ENCODE peak calls at places on chromosomes 12 and 14, in six cellular contexts. Q is RWPE1, Y is mammary epithelial cell, O is WTC11, A is heart right ventricle, N is GM13977. R is an unnamed sample.

GRCh38 chr14:75247286-75247922 is 31.2 kb upstream of the FOS start:
- DNase-seq in Q (no peak), A (no peak), Y (no peak), O (no peak), N (peak), R (no peak)

GRCh38 chr14:90726656-90727055 is 89.6 kb downstream of the TTC7B start:
- DNase-seq in N (no peak), Y (peak), O (peak), A (no peak), Q (peak), R (peak)

GRCh38 chr12:97250483-97250882 is 212.1 kb upstream of the RMST start:
- DNase-seq in Q (no peak), O (no peak), N (no peak), Y (no peak), A (no peak), R (no peak)

GRCh38 chr12:6341439-6342139 is at the start of gene TNFRSF1A:
- DNase-seq in Q (peak), A (peak), O (no peak), Y (peak), N (peak), R (peak)

GRCh38 chr14:70770490-70770889 is 38.8 kb downstream of the MAP3K9 start:
- DNase-seq in A (no peak), N (no peak), O (no peak), Y (peak), Q (peak), R (peak)

GRCh38 chr14:53247596-53248370 is 94.7 kb upstream of the DDHD1 start:
- DNase-seq in O (no peak), Q (no peak), A (no peak), N (no peak), Y (no peak), R (no peak)

GRCh38 chr12:47356129-47356622 is 276.4 kb upstream of the AMIGO2 start:
- DNase-seq in N (peak), Y (no peak), A (no peak), Q (no peak), O (no peak), R (no peak)

GRCh38 chr14:73234586-73235394 is 2.5 kb upstream of the PAPLN start:
- DNase-seq in N (no peak), O (no peak), A (no peak), Y (no peak), Q (no peak), R (no peak)

GRCh38 chr14:77076118-77076631 is 21.9 kb upstream of the CIPC start:
- DNase-seq in Y (no peak), O (no peak), N (no peak), A (peak), Q (no peak), R (peak)

GRCh38 chr12:15984097-15984800 is 73.1 kb downstream of the DERA start:
- DNase-seq in O (no peak), A (no peak), Q (no peak), N (peak), Y (no peak), R (no peak)

GRCh38 chr12:124188059-124188458 is 106.8 kb upstream of the RFLNA start:
- DNase-seq in N (no peak), A (no peak), Y (no peak), Q (no peak), O (no peak), R (no peak)

DNA sequence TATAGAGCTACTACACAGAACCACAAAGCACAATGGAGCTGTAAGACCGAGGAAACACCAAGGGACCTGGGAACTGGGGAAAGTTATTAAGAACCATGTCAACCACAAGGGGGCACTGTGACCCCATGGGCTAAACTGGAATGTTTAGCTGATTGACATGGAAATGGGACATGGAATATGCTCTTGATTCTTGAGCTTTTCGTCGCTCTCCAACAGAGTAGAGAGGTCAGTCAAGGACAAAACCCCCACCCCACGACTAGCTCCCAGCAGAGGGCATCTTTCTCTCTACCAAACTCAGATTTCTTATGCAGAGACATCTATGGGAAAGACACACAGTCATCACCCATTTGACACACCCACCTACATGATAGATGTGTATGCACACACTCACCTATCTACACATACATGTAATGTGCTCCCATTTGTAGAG is 10.1 kb downstream of the NDRG2 start:
- DNase-seq in O (peak), A (peak), Y (peak), Q (peak), N (peak), R (peak)
- TF ChIP-seq CTCF in O (peak), A (peak), Y (peak), Q (peak), N (peak), R (peak)

GRCh38 chr12:2360630-2361170 is 307.9 kb downstream of the CACNA1C start:
- DNase-seq in Q (no peak), A (no peak), Y (no peak), N (no peak), O (no peak), R (no peak)
- TF ChIP-seq CTCF in Q (no peak), A (peak), Y (peak), N (peak), O (peak), R (peak)

GRCh38 chr12:29148065-29148957 is 767 bp upstream of the FAR2 start:
- DNase-seq in O (peak), A (peak), Q (no peak), Y (peak), N (peak), R (peak)

GRCh38 chr12:29152223-29152868 is 3.3 kb downstream of the FAR2 start:
- DNase-seq in Q (no peak), N (peak), A (no peak), O (no peak), Y (no peak), R (no peak)

GRCh38 chr12:29146201-29146600 is 2.9 kb upstream of the FAR2 start:
- DNase-seq in A (no peak), Q (no peak), O (no peak), N (no peak), Y (no peak), R (no peak)

GRCh38 chr12:29149691-29150382 is 759 bp downstream of the FAR2 start:
- DNase-seq in A (no peak), N (peak), Q (no peak), O (peak), Y (no peak), R (no peak)

DNA sequence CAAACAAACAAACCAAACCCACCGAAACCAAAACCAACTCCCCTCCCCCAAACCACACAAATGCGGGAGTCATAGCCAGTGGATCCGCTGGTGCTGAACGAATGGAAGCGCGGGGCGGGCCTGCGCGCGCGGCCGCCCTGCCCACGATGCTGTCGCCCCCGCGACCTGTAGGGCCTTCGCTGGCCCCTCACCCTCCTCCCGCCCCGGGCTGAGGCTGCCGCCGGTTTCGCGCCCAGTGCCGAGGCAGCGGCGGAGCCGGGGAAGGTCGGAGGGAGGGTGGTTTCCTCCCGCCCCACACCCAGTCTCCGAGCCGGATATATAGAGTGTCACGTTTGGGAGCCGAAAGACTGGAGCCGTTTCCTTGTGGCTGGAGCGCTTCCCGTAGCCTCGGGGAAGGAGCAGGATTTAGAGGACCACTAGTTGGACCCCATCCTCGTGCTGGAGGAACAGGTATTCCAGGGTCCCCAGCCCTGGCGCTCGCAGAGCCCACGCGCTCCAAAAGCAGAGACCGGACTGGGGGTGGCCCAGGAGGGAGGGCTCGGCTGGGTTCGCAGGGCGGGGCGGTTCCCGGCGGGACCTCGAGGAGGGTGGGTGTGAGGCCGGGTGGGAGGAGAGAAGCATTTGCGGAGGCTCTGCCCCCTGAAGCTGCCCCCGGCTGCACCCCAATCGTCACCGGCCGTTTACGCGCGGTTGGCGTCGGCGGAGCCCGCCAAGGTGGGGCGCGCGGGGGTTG is at the start of gene FAR2:
- DNase-seq in Y (peak), N (peak), A (peak), O (peak), Q (no peak), R (peak)
- TF ChIP-seq CTCF in Y (no peak), N (no peak), A (no peak), O (no peak), Q (no peak), R (no peak)

GRCh38 chr12:58104443-58104842 is 163.1 kb downstream of the ATP23 start:
- DNase-seq in O (no peak), Y (no peak), N (no peak), A (peak), Q (no peak), R (no peak)

GRCh38 chr12:58106185-58106584 is 164.8 kb downstream of the ATP23 start:
- DNase-seq in Y (no peak), Q (no peak), N (no peak), O (no peak), A (no peak), R (no peak)

GRCh38 chr12:58099476-58099875 is 158.1 kb downstream of the ATP23 start:
- DNase-seq in Q (no peak), N (no peak), A (no peak), O (no peak), Y (no peak), R (no peak)

GRCh38 chr12:58105225-58106119 is 164.1 kb downstream of the ATP23 start:
- DNase-seq in O (no peak), A (no peak), Y (peak), Q (no peak), N (no peak), R (no peak)
- TF ChIP-seq CTCF in O (no peak), A (peak), Y (peak), Q (no peak), N (no peak), R (no peak)

DNA sequence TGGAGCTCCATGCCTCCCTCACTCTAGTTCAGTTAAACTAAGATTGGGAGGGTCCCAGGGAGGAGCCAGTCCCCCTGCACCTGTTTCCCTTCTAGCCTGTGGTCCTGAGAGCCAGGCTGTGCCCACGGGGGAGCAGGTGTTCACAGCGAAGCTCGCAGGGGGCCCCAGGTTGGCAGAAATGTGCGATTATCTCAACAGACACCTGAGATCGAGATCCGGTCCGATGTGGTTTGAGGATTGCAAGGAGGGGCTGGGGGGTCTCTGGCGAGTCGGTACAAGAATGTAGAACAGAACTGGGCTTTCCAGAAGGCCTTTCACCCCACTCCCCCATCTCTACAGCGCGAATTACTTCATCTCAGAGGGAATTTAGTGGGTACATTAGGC is 1539.8 kb upstream of the TMEM132C start:
- DNase-seq in A (no peak), Y (no peak), O (no peak), N (no peak), Q (no peak), R (no peak)
- TF ChIP-seq CTCF in A (no peak), Y (no peak), O (no peak), N (no peak), Q (no peak), R (no peak)

GRCh38 chr12:3328081-3328480 is 162.9 kb upstream of the PRMT8 start:
- DNase-seq in O (no peak), A (no peak), N (no peak), Q (no peak), Y (no peak), R (no peak)
- TF ChIP-seq CTCF in O (no peak), A (no peak), N (no peak), Q (no peak), Y (no peak), R (no peak)

DNA sequence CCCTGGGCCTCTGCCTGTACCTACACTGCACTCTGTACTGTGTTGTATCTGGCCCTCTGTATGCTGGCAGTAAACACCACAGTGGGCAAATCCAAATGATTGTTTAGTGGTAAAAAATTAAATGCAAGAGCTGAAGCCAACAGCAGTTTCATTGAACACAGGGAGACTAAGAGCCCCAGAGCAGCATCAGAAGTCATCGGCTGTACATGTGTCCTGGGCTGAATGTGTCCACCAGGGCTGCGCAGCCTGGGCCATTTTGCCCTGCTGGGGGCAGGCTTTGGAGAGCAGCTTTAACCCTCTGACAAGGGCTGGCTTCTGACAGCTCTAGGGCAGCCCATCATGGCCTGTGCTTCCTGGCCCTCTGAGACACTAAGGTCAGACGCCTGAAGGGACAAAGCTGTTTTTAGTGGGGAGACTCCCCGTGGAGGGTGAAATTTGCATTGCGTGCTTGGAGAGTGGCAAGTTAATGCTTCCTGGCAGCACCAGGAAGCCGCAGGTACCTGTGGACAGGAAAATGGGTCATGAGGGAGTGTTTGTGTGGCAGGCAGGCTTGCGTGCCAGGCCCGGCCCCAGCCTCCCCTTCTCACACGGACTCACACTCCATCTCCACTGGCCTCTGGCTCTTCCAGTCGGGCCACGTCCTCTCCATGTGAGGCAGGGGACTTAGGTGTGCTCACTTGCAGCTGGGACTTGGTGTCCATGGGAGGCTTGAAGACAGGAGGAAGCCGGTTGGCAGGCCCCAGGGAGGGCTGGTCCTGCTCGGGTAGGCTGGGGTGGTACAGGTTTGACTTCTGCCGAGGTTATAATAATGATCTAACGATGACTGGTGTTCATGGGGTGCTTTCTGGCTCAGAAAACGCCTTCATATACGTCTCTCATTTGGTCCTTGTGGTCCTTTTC is 150.1 kb downstream of the TSPAN9 start:
- DNase-seq in Q (no peak), Y (no peak), A (no peak), N (no peak), O (peak), R (no peak)
- TF ChIP-seq CTCF in Q (no peak), Y (no peak), A (peak), N (no peak), O (no peak), R (no peak)

GRCh38 chr12:2622460-2622859 is 172.3 kb upstream of the FKBP4 start:
- DNase-seq in O (no peak), N (no peak), Q (no peak), Y (no peak), A (no peak), R (no peak)

GRCh38 chr12:2627343-2628191 is 167.2 kb upstream of the FKBP4 start:
- DNase-seq in N (no peak), Q (no peak), Y (no peak), A (no peak), O (no peak), R (peak)

GRCh38 chr12:2625267-2625666 is 169.5 kb upstream of the FKBP4 start:
- DNase-seq in N (no peak), A (no peak), Q (no peak), O (peak), Y (no peak), R (no peak)

GRCh38 chr12:2623472-2623871 is 171.3 kb upstream of the FKBP4 start:
- DNase-seq in N (no peak), O (no peak), Y (no peak), A (no peak), Q (no peak), R (no peak)

DNA sequence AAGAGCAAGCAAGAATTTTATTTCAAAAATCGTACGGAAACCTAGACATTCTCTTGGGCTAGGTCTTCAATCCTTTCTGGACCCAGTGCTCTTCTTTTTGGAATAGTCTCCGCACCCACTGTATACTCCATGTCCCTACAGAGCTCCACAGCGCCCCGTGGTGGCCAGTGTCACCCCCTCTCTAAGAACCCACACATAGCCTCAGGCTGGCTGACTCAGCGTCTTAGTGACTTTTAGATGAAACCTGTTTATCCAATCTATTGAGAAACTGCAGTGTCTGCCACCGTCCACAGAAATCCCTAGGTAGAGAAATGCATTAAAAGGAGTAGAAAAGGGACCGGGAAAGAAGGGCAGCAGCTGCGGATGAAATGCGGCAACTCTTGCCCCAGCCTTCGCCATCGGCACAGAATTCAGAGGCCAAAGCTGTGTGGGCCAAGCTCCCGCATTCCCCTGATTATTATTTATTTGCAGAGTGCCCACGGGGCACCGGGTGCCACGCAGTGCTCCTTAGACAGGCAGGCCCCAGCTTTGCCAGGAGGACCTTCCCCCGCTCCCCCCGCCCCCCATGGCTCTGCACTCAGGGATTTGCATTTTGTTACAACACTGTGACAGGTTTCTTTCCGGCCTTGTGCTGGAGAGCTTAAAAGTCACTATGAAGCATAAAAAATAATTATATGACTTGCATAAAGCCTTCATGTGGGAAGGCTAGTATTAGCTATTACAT is 170.1 kb upstream of the FKBP4 start:
- DNase-seq in Y (peak), A (no peak), Q (peak), O (peak), N (no peak), R (peak)
- TF ChIP-seq CTCF in Y (peak), A (no peak), Q (no peak), O (peak), N (peak), R (peak)